ENCODE peak calls at places on chromosomes 16 and 17, in eight cellular contexts. T is brain microvascular endothelial cell, A is lower leg skin, V is hepatocyte, J is AG04450, I is heart right ventricle, U is omental fat pad, W is AG10803. F is an unnamed sample.

GRCh38 chr17:6779411-6779810 is 3.4 kb downstream of the FBXO39 start:
- DNase-seq in T (no peak), A (no peak), V (no peak), J (no peak), I (no peak), U (no peak), W (no peak), F (no peak)

GRCh38 chr16:79418588-79418987 is 181.9 kb downstream of the MAF start:
- DNase-seq in T (no peak), A (no peak), V (no peak), J (no peak), I (no peak), U (no peak), W (no peak), F (no peak)

GRCh38 chr17:65193305-65194293 is 56.4 kb downstream of the RGS9 start:
- DNase-seq in T (no peak), A (no peak), V (no peak), J (no peak), I (no peak), U (no peak), W (peak; percentile 42), F (no peak)

GRCh38 chr16:11916524-11917285 is 949 bp upstream of the GSPT1 start:
- DNase-seq in T (no peak), A (no peak), V (peak; percentile 84), J (no peak), I (no peak), U (no peak), W (peak; percentile 21), F (no peak)

GRCh38 chr16:85716680-85717038 is 27.9 kb upstream of the GINS2 start:
- DNase-seq in T (no peak), A (no peak), V (no peak), J (no peak), I (no peak), U (no peak), W (no peak), F (no peak)

GRCh38 chr17:13562271-13562800 is 39.4 kb downstream of the HS3ST3A1 start:
- DNase-seq in T (peak; percentile 95), A (no peak), V (peak; percentile 58), J (no peak), I (no peak), U (peak; percentile 29), W (peak; percentile 92), F (no peak)

GRCh38 chr17:47276868-47277267 is 23.2 kb downstream of the ITGB3 start:
- DNase-seq in T (peak; percentile 50), A (peak; percentile 83), V (peak; percentile 61), J (no peak), I (peak; percentile 68), U (no peak), W (peak; percentile 96), F (no peak)

GRCh38 chr16:70703041-70703834 is 17.4 kb upstream of the MTSS2 start:
- DNase-seq in T (peak; percentile 71), A (no peak), V (peak; percentile 71), J (peak; percentile 84), I (peak; percentile 58), U (no peak), W (peak; percentile 98), F (no peak)

GRCh38 chr16:88619859-88620655 is 18.3 kb upstream of the IL17C start:
- DNase-seq in T (no peak), A (no peak), V (no peak), J (peak; percentile 89), I (no peak), U (no peak), W (no peak), F (no peak)

GRCh38 chr17:74335529-74336062 is 9.6 kb downstream of the KIF19 start:
- DNase-seq in T (no peak), A (no peak), V (no peak), J (no peak), I (no peak), U (no peak), W (no peak), F (no peak)

GRCh38 chr17:5291683-5292082 is 9.6 kb downstream of the RABEP1 start:
- DNase-seq in T (no peak), A (no peak), V (no peak), J (no peak), I (no peak), U (no peak), W (no peak), F (no peak)

GRCh38 chr17:5299383-5299782 is 17.3 kb downstream of the RABEP1 start:
- DNase-seq in T (no peak), A (no peak), V (no peak), J (no peak), I (no peak), U (no peak), W (peak; percentile 35), F (no peak)

DNA sequence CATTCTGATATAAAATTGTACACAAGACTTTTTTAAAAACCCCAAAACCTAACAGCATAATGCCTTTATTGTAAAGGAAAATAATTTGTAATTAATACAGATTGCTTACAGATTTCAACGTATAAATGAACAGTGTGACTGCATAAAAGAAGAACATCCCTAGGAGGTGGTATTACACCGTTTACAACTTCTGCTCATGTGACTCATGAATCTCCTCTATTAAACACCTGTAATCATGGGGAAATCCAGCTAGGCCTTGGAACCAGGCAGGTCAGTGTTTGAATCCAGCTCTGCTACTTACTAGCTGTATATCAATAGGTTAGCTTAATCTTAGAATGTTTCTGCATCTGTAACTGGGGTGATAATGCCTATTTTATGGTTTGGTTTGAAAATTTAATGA is 15.2 kb downstream of the RABEP1 start:
- DNase-seq in T (no peak), A (no peak), V (no peak), J (no peak), I (no peak), U (no peak), W (no peak), F (no peak)
- TF ChIP-seq CTCF in T (no peak), A (no peak), V (no peak), J (no peak), I (no peak), U (no peak), W (no peak), F (no peak)

GRCh38 chr17:40304464-40304863 is 4.5 kb upstream of the RARA start:
- DNase-seq in T (no peak), A (no peak), V (no peak), J (peak; percentile 46), I (no peak), U (no peak), W (peak; percentile 98), F (no peak)
- TF ChIP-seq CTCF in T (no peak), A (no peak), V (no peak), J (no peak), I (no peak), U (no peak), W (no peak), F (no peak)

DNA sequence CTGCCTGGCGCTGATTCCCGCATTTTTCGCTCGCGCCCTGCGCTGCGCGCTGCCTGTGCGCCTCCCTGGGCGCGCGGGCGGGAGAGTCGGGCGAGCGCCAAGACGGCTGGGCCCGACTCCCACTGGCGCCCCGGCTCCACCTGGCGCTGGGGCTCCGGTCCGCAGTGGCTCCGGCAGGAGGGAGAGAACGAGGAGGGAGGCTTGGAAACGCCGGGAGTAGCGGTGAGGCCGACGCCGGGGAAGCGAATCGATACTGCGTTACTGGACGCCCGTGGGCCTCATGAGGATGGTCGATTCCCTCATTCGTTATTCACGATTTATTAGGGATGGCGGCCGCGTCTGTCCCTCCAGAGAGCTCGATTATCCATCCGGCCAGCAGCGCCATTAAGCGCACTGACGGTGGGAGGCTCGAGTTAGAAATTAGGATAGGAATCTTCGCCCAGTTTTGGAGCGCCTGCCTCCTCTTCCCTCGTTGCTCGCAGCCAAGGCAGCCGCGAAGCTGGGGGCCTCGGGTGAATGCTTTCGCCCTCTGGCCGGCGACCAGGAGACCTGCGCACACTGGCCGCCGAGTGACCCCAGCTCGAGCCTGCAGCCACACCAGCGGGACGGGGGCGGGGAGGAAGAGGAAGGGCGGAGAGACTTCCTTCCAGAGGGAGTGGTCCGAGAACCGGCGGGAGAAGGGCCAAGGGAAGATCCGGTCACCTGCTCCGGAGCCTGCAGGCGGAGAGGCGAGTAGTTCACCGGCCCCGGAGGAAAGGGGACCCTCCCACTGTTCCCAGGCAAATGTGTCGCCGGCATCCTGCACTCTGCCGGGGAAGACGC is 1.3 kb upstream of the PCGF2 start:
- DNase-seq in T (no peak), A (peak; percentile 83), V (peak; percentile 74), J (no peak), I (peak; percentile 90), U (peak; percentile 51), W (peak; percentile 50), F (no peak)
- TF ChIP-seq CTCF in T (no peak), A (no peak), V (no peak), J (no peak), I (no peak), U (no peak), W (no peak), F (no peak)

GRCh38 chr17:1766382-1767135 is 4.7 kb downstream of the SERPINF1 start:
- DNase-seq in T (no peak), A (no peak), V (no peak), J (no peak), I (peak; percentile 53), U (no peak), W (no peak), F (no peak)

GRCh38 chr17:1762233-1762905 is 509 bp downstream of the SERPINF1 start:
- DNase-seq in T (no peak), A (no peak), V (no peak), J (peak; percentile 16), I (peak; percentile 59), U (no peak), W (peak; percentile 52), F (no peak)

GRCh38 chr17:1762906-1763829 is 1.3 kb downstream of the SERPINF1 start:
- DNase-seq in T (peak; percentile 38), A (peak; percentile 82), V (peak; percentile 73), J (peak; percentile 43), I (peak; percentile 50), U (no peak), W (peak; percentile 85), F (no peak)

GRCh38 chr17:1765576-1765975 is 3.7 kb downstream of the SERPINF1 start:
- DNase-seq in T (no peak), A (no peak), V (no peak), J (no peak), I (no peak), U (no peak), W (no peak), F (no peak)

GRCh38 chr17:1764274-1764673 is 2.4 kb downstream of the SERPINF1 start:
- DNase-seq in T (peak; percentile 74), A (peak; percentile 91), V (peak; percentile 83), J (peak; percentile 75), I (peak; percentile 71), U (no peak), W (peak; percentile 94), F (no peak)
- TF ChIP-seq CTCF in T (no peak), A (no peak), V (no peak), J (no peak), I (no peak), U (no peak), W (no peak), F (no peak)